ENCODE peak calls at places on chromosomes 5 and 9, in four cellular contexts. B is activated naive CD4-positive, alpha-beta T cell treated with Interleukin-2 at 50 U/mL for 16 hours; W is neural crest cell; J is LoVo. N is an unnamed sample.

GRCh38 chr5:98775962-98776687 is 2.7 kb downstream of the RGMB start:
- DNase-seq in B (no peak), W (no peak), J (no peak), N (no peak)

GRCh38 chr9:108521063-108521462 is 334.7 kb downstream of the ACTL7B start:
- DNase-seq in B (no peak), W (no peak), J (no peak), N (no peak)

GRCh38 chr9:129671519-129671918 is 6.1 kb downstream of the PRRX2 start:
- DNase-seq in B (no peak), W (no peak), J (no peak), N (no peak)

GRCh38 chr5:60961685-60962084 is 16.7 kb downstream of the NDUFAF2 start:
- DNase-seq in B (no peak), W (no peak), J (no peak), N (no peak)

GRCh38 chr5:135835766-135836165 is 1.3 kb downstream of the SLC25A48 start:
- DNase-seq in B (no peak), W (no peak), J (no peak), N (no peak)

GRCh38 chr9:19074836-19075235 is 25.6 kb downstream of the RRAGA start:
- DNase-seq in B (no peak), W (no peak), J (no peak), N (no peak)

GRCh38 chr5:168020522-168021294 is 270.7 kb upstream of the WWC1 start:
- DNase-seq in B (no peak), W (no peak), J (no peak), N (no peak)

GRCh38 chr5:168578006-168578405 is 1.2 kb downstream of the PANK3 start:
- DNase-seq in B (no peak), W (no peak), J (peak), N (no peak)

GRCh38 chr9:5013379-5013778 is 28.3 kb downstream of the JAK2 start:
- DNase-seq in B (no peak), W (no peak), J (no peak), N (no peak)

GRCh38 chr5:173745123-173745522 is 128.7 kb upstream of the BOD1 start:
- DNase-seq in B (no peak), W (no peak), J (no peak), N (peak)

GRCh38 chr9:118595719-118596305 is 773.4 kb downstream of the BRINP1 start:
- DNase-seq in B (no peak), W (peak), J (no peak), N (peak)

GRCh38 chr5:169083394-169084018 is 217.4 kb downstream of the SLIT3 start:
- DNase-seq in B (no peak), W (no peak), J (no peak), N (no peak)

GRCh38 chr5:68476854-68477253 is 261.3 kb downstream of the PIK3R1 start:
- DNase-seq in B (no peak), W (no peak), J (no peak), N (no peak)

GRCh38 chr5:64869419-64869818 is 100.7 kb downstream of the CWC27 start:
- DNase-seq in B (no peak), W (no peak), J (no peak), N (no peak)

N was measured in Karpas-422.